ENCODE peak calls at places on chromosomes 2 and 18, in nine cellular contexts. J is psoas muscle, T is fibroblast of lung, E is OCI-LY7, X is kidney, L is K562, Q is sigmoid colon, B is neuronal stem cell, D is IMR-90. S is an unnamed sample.
A peak's percentile ranks its signal among the peaks of the same experiment; 100 is the strongest.

GRCh38 chr2:48347712-48348111 is 182.2 kb upstream of the STON1 start:
- DNase-seq in J (no peak), T (peak; percentile 39), E (peak; percentile 41), X (no peak), L (no peak), Q (no peak), B (no peak), D (no peak), S (no peak)

GRCh38 chr18:40346146-40346545 is 1608.9 kb upstream of the PIK3C3 start:
- DNase-seq in J (no peak), T (peak; percentile 6), E (no peak), X (no peak), L (no peak), Q (no peak), B (no peak), D (peak; percentile 1), S (no peak)

GRCh38 chr2:188976545-188977268 is 2.5 kb downstream of the COL3A1 start:
- DNase-seq in J (no peak), T (peak; percentile 83), E (peak; percentile 18), X (no peak), L (no peak), Q (no peak), B (no peak), D (peak; percentile 81), S (no peak)

GRCh38 chr2:168849610-168850009 is 40.6 kb downstream of the SPC25 start:
- DNase-seq in J (peak; percentile 48), T (peak; percentile 47), E (no peak), X (no peak), L (peak; percentile 56), Q (no peak), B (no peak), D (peak; percentile 16), S (no peak)

GRCh38 chr2:187544371-187545080 is 9.7 kb downstream of the TFPI start:
- DNase-seq in J (peak; percentile 50), T (no peak), E (no peak), X (no peak), L (no peak), Q (no peak), B (no peak), D (no peak), S (peak; percentile 63)

GRCh38 chr18:73189718-73190117 is 321.9 kb upstream of the NETO1 start:
- DNase-seq in J (no peak), T (no peak), E (no peak), X (no peak), L (no peak), Q (no peak), B (no peak), D (no peak), S (no peak)

GRCh38 chr2:126669772-126670171 is 13.8 kb downstream of the GYPC start:
- DNase-seq in J (no peak), T (no peak), E (no peak), X (no peak), L (no peak), Q (no peak), B (no peak), D (no peak), S (no peak)

GRCh38 chr2:1306687-1307516 is 106.4 kb upstream of the TPO start:
- DNase-seq in J (no peak), T (no peak), E (no peak), X (no peak), L (no peak), Q (no peak), B (no peak), D (no peak), S (no peak)

GRCh38 chr2:85723707-85724360 is 29.7 kb downstream of the GNLY start:
- DNase-seq in J (peak; percentile 8), T (no peak), E (no peak), X (no peak), L (no peak), Q (no peak), B (no peak), D (peak; percentile 50), S (no peak)

GRCh38 chr18:35983818-35984217 is 11.3 kb downstream of the RMP24 start:
- DNase-seq in J (no peak), T (peak; percentile 30), E (no peak), X (no peak), L (no peak), Q (no peak), B (no peak), D (peak; percentile 94), S (no peak)

GRCh38 chr2:38708900-38709321 is 42.2 kb downstream of the SRSF7 start:
- DNase-seq in J (no peak), T (no peak), E (no peak), X (no peak), L (no peak), Q (no peak), B (no peak), D (no peak), S (no peak)

GRCh38 chr2:37802899-37803379 is 122.1 kb upstream of the RMDN2 start:
- DNase-seq in J (no peak), T (peak; percentile 90), E (no peak), X (no peak), L (no peak), Q (no peak), B (no peak), D (peak; percentile 99), S (no peak)

GRCh38 chr2:229269986-229270385 is 1.1 kb downstream of the PID1 start:
- DNase-seq in J (no peak), T (peak; percentile 17), E (no peak), X (no peak), L (no peak), Q (no peak), B (no peak), D (no peak), S (no peak)

GRCh38 chr18:11728247-11728646 is 39.2 kb downstream of the GNAL start:
- DNase-seq in J (no peak), T (peak; percentile 36), E (peak; percentile 41), X (no peak), L (no peak), Q (no peak), B (no peak), D (no peak), S (no peak)

GRCh38 chr2:200586644-200586975 is 796 bp downstream of the AOX1 start:
- DNase-seq in J (peak; percentile 41), T (no peak), E (no peak), X (no peak), L (no peak), Q (no peak), B (no peak), D (no peak), S (no peak)
- H3K4me3 ChIP-seq in J (peak overlapping the region; percentile 74), T (no peak overlapping the region), E (no peak overlapping the region), X (peak overlapping the region; percentile 59), L (no peak overlapping the region), Q (peak overlapping the region; percentile 40), B (no peak overlapping the region), D (no peak overlapping the region), S (peak overlapping the region; percentile 64)

GRCh38 chr2:160425794-160426193 is 67.8 kb downstream of the RBMS1 start:
- DNase-seq in J (no peak), T (peak; percentile 32), E (no peak), X (no peak), L (no peak), Q (no peak), B (no peak), D (no peak), S (no peak)

GRCh38 chr2:160423141-160423540 is 70.5 kb downstream of the RBMS1 start:
- DNase-seq in J (no peak), T (peak; percentile 66), E (no peak), X (no peak), L (no peak), Q (no peak), B (no peak), D (no peak), S (no peak)

GRCh38 chr2:160426604-160427003 is 67.0 kb downstream of the RBMS1 start:
- DNase-seq in J (no peak), T (no peak), E (no peak), X (no peak), L (no peak), Q (no peak), B (no peak), D (no peak), S (no peak)

GRCh38 chr2:160427629-160428424 is 65.8 kb downstream of the RBMS1 start:
- DNase-seq in J (no peak), T (peak; percentile 95), E (peak; percentile 74), X (no peak), L (no peak), Q (no peak), B (no peak), D (peak; percentile 87), S (no peak)

GRCh38 chr2:160425394-160425793 is 68.2 kb downstream of the RBMS1 start:
- DNase-seq in J (no peak), T (no peak), E (no peak), X (no peak), L (no peak), Q (no peak), B (no peak), D (peak; percentile 81), S (no peak)
- H3K4me1 ChIP-seq in J (peaks cover 38% of the 10 kb centered on the region), T (peaks cover 16% of the 10 kb centered on the region), E (peaks cover 35% of the 10 kb centered on the region), X (peaks cover 4% of the 10 kb centered on the region), L (no peaks in the 10 kb centered on the region), Q (peaks cover 53% of the 10 kb centered on the region), B (peaks cover 2% of the 10 kb centered on the region), D (peaks cover 13% of the 10 kb centered on the region), S (peaks cover 42% of the 10 kb centered on the region)

GRCh38 chr2:179751184-179751809 is 110.1 kb downstream of the ZNF385B start:
- DNase-seq in J (no peak), T (peak; percentile 63), E (peak; percentile 31), X (no peak), L (peak; percentile 44), Q (no peak), B (no peak), D (peak; percentile 47), S (no peak)
- H3K36me3 ChIP-seq in J (no peaks in the 10 kb centered on the region), T (no peaks in the 10 kb centered on the region), E (peaks cover 44% of the 10 kb centered on the region), X (no peaks in the 10 kb centered on the region), L (no peaks in the 10 kb centered on the region), Q (no peaks in the 10 kb centered on the region), B (no peaks in the 10 kb centered on the region), D (no peaks in the 10 kb centered on the region), S (no peaks in the 10 kb centered on the region)

GRCh38 chr2:40487592-40487991 is 35.7 kb upstream of the SLC8A1 start:
- DNase-seq in J (no peak), T (no peak), E (no peak), X (no peak), L (no peak), Q (no peak), B (no peak), D (peak; percentile 14), S (no peak)

GRCh38 chr2:40488101-40488598 is 36.3 kb upstream of the SLC8A1 start:
- DNase-seq in J (no peak), T (peak; percentile 69), E (peak; percentile 50), X (no peak), L (no peak), Q (no peak), B (peak; percentile 44), D (peak; percentile 56), S (no peak)

GRCh38 chr2:40485319-40485718 is 33.4 kb upstream of the SLC8A1 start:
- DNase-seq in J (no peak), T (no peak), E (no peak), X (no peak), L (no peak), Q (no peak), B (no peak), D (no peak), S (no peak)

GRCh38 chr2:40488927-40489677 is 37.2 kb upstream of the SLC8A1 start:
- DNase-seq in J (no peak), T (peak; percentile 75), E (no peak), X (no peak), L (no peak), Q (peak; percentile 64), B (no peak), D (peak; percentile 57), S (no peak)

DNA sequence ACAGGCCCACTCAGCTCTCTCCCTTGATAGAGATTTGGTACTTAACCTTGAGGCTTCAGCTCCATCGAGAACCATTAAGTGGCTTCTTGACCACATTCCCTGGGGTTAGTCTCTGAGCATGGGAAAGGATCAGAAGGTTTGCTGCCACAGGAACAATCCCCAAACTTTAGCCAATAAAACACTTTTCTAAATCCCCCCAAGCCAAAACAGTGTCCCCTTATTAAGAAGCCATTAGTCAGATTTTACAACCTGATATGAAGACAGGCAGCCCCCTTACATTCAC is 37.7 kb upstream of the SLC8A1 start:
- DNase-seq in J (no peak), T (no peak), E (no peak), X (no peak), L (no peak), Q (no peak), B (no peak), D (no peak), S (no peak)
- H3K4me3 ChIP-seq in J (peak overlapping the region; percentile 58), T (peak overlapping the region; percentile 51), E (no peak overlapping the region), X (peak overlapping the region; percentile 57), L (no peak overlapping the region), Q (peak overlapping the region; percentile 37), B (no peak overlapping the region), D (peak overlapping the region; percentile 52), S (peak overlapping the region; percentile 50)

S was measured in lower lobe of right lung.